ENCODE peak calls at places on chromosomes 5 and 9, in seven cellular contexts. M is H1, C is GM12891, R is SK-N-SH, F is HepG2, S is K562, V is GM12878. O is an unnamed sample.

GRCh38 chr9:120893585-120893857 is 16.5 kb upstream of the PHF19 start:
- DNase-seq in M (no peak), C (no peak), R (no peak), F (no peak), S (no peak), V (no peak), O (no peak)

GRCh38 chr5:151150484-151151262 is 6.9 kb downstream of the ANXA6 start:
- DNase-seq in M (no peak), C (peak), R (peak), F (no peak), S (no peak), V (peak), O (no peak)

GRCh38 chr5:122937914-122938313 is 92.5 kb downstream of the SNX24 start:
- DNase-seq in M (no peak), C (no peak), R (no peak), F (no peak), S (no peak), V (no peak), O (no peak)

GRCh38 chr9:16039103-16039987 is 486.5 kb downstream of the CCDC171 start:
- DNase-seq in M (peak), C (no peak), R (no peak), F (peak), S (no peak), V (no peak), O (no peak)

GRCh38 chr9:87673446-87674109 is 52.3 kb upstream of the CTSL start:
- DNase-seq in M (no peak), C (no peak), R (no peak), F (no peak), S (no peak), V (no peak), O (no peak)

GRCh38 chr5:149053027-149053705 is 9.7 kb downstream of the SH3TC2 start:
- DNase-seq in M (no peak), C (no peak), R (no peak), F (no peak), S (no peak), V (no peak), O (no peak)

GRCh38 chr5:95668728-95669127 is 14.1 kb downstream of the SPATA9 start:
- DNase-seq in M (no peak), C (no peak), R (no peak), F (no peak), S (no peak), V (no peak), O (no peak)

GRCh38 chr9:109737295-109737694 is 42.7 kb upstream of the PALM2AKAP2 start:
- DNase-seq in M (no peak), C (no peak), R (no peak), F (no peak), S (no peak), V (no peak), O (no peak)

GRCh38 chr5:39148983-39149534 is 70.3 kb downstream of the FYB1 start:
- DNase-seq in M (no peak), C (no peak), R (no peak), F (peak), S (no peak), V (no peak), O (no peak)

GRCh38 chr9:136566553-136566895 is 20.7 kb upstream of the NOTCH1 start:
- DNase-seq in M (no peak), C (no peak), R (no peak), F (no peak), S (no peak), V (no peak), O (no peak)

GRCh38 chr9:136566899-136567298 is 21.1 kb upstream of the NOTCH1 start:
- DNase-seq in M (no peak), C (no peak), R (peak), F (no peak), S (no peak), V (no peak), O (no peak)

GRCh38 chr9:136568288-136569081 is 22.6 kb upstream of the NOTCH1 start:
- DNase-seq in M (no peak), C (no peak), R (no peak), F (no peak), S (no peak), V (no peak), O (no peak)

GRCh38 chr9:136565722-136566552 is 20.1 kb upstream of the NOTCH1 start:
- DNase-seq in M (no peak), C (no peak), R (no peak), F (no peak), S (no peak), V (no peak), O (no peak)

GRCh38 chr9:136567651-136568287 is 21.9 kb upstream of the NOTCH1 start:
- DNase-seq in M (no peak), C (no peak), R (no peak), F (peak), S (peak), V (no peak), O (no peak)
- TF ChIP-seq TAF1 in M (no peak), C (no peak), R (no peak), F (no peak), S (no peak), V (no peak), O (no peak)

GRCh38 chr9:105455836-105456475 is 8.1 kb downstream of the FSD1L start:
- DNase-seq in M (no peak), C (no peak), R (no peak), F (no peak), S (no peak), V (no peak), O (no peak)

GRCh38 chr9:105449081-105449480 is 1.2 kb downstream of the FSD1L start:
- DNase-seq in M (no peak), C (no peak), R (no peak), F (no peak), S (no peak), V (no peak), O (no peak)

GRCh38 chr9:105447386-105447813 is 434 bp upstream of the FSD1L start:
- DNase-seq in M (no peak), C (no peak), R (no peak), F (no peak), S (no peak), V (no peak), O (no peak)

GRCh38 chr9:105447814-105448812 is at the start of gene FSD1L:
- DNase-seq in M (peak), C (peak), R (peak), F (peak), S (peak), V (peak), O (peak)

GRCh38 chr9:105452185-105452584 is 4.4 kb downstream of the FSD1L start:
- DNase-seq in M (no peak), C (no peak), R (no peak), F (no peak), S (no peak), V (no peak), O (no peak)
- TF ChIP-seq POLR2AphosphoS5 in M (no peak), C (no peak), R (no peak), F (no peak), S (no peak), V (no peak), O (no peak)

GRCh38 chr5:88661870-88662207 is 221.1 kb downstream of the MEF2C start:
- DNase-seq in M (no peak), C (no peak), R (no peak), F (no peak), S (no peak), V (no peak), O (no peak)

GRCh38 chr5:88662801-88663360 is 220.1 kb downstream of the MEF2C start:
- DNase-seq in M (no peak), C (no peak), R (no peak), F (no peak), S (no peak), V (no peak), O (no peak)

GRCh38 chr5:88659529-88660325 is 223.3 kb downstream of the MEF2C start:
- DNase-seq in M (no peak), C (no peak), R (no peak), F (no peak), S (no peak), V (no peak), O (no peak)

GRCh38 chr5:88660326-88660946 is 222.5 kb downstream of the MEF2C start:
- DNase-seq in M (no peak), C (no peak), R (no peak), F (no peak), S (no peak), V (no peak), O (no peak)

GRCh38 chr5:88660947-88661869 is 221.8 kb downstream of the MEF2C start:
- DNase-seq in M (no peak), C (peak), R (peak), F (no peak), S (peak), V (no peak), O (peak)
- TF ChIP-seq TAF1 in M (no peak), C (no peak), R (no peak), F (no peak), S (no peak), V (no peak), O (no peak)

GRCh38 chr5:77771452-77771851 is 4.7 kb downstream of the TBCA start:
- DNase-seq in M (no peak), C (no peak), R (no peak), F (no peak), S (no peak), V (no peak), O (no peak)

GRCh38 chr5:77772729-77773128 is 3.4 kb downstream of the TBCA start:
- DNase-seq in M (no peak), C (no peak), R (no peak), F (no peak), S (no peak), V (no peak), O (no peak)

GRCh38 chr5:77770293-77771005 is 5.7 kb downstream of the TBCA start:
- DNase-seq in M (no peak), C (no peak), R (no peak), F (no peak), S (no peak), V (no peak), O (no peak)

GRCh38 chr5:77768978-77769377 is 7.2 kb downstream of the TBCA start:
- DNase-seq in M (no peak), C (no peak), R (no peak), F (no peak), S (no peak), V (no peak), O (no peak)

DNA sequence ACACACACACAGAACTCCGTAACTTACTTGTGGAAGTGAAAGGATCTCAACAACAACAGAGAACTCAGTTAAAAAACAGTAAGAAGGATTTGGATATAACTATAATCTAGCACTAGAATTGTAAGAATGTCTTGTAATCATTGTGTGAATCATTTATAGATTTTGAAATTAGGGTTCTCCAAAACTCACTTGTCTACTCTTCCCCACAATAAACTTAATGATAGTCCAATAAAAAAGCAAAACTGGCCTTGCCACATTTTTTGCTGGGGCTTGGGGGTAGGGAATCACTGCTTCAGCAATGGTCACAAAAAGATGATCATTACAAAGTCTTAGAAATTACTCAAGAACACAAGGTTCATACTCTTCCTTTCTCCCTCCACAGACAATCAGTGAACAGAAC is 8.8 kb downstream of the TBCA start:
- DNase-seq in M (no peak), C (no peak), R (no peak), F (no peak), S (no peak), V (no peak), O (no peak)
- TF ChIP-seq POLR2AphosphoS5 in M (no peak), C (peak), R (no peak), F (no peak), S (no peak), V (no peak), O (no peak)

O was measured in GM12892.